ENCODE peak calls at places on chromosomes 11 and 22, in eight cellular contexts. One of them, this sample, is unnamed.

GRCh38 chr11:12213920-12214319 is 103.5 kb downstream of the MICAL2 start:
- DNase-seq in body of pancreas: no peak
- DNase-seq in esophagus muscularis mucosa: no peak
- DNase-seq in IMR-90: peak; percentile 86
- DNase-seq in prostate gland: no peak
- DNase-seq in NB4: no peak
- DNase-seq in suprapubic skin: no peak
- DNase-seq in tibial nerve: no peak
- DNase-seq in this sample: no peak

GRCh38 chr11:134944131-134944530 is 532.1 kb upstream of the B3GAT1 start:
- DNase-seq in NB4: no peak
- DNase-seq in prostate gland: no peak
- DNase-seq in body of pancreas: no peak
- DNase-seq in esophagus muscularis mucosa: peak; percentile 75
- DNase-seq in IMR-90: no peak
- DNase-seq in suprapubic skin: no peak
- DNase-seq in tibial nerve: no peak
- DNase-seq in this sample: no peak

GRCh38 chr11:116797816-116798215 is 6.1 kb upstream of the APOA5 start:
- DNase-seq in NB4: no peak
- DNase-seq in body of pancreas: no peak
- DNase-seq in IMR-90: no peak
- DNase-seq in suprapubic skin: no peak
- DNase-seq in tibial nerve: no peak
- DNase-seq in esophagus muscularis mucosa: no peak
- DNase-seq in prostate gland: no peak
- DNase-seq in this sample: no peak

GRCh38 chr11:35529971-35530495 is 4.6 kb upstream of the PAMR1 start:
- DNase-seq in esophagus muscularis mucosa: no peak
- DNase-seq in prostate gland: no peak
- DNase-seq in IMR-90: peak; percentile 98
- DNase-seq in NB4: no peak
- DNase-seq in body of pancreas: peak; percentile 53
- DNase-seq in suprapubic skin: no peak
- DNase-seq in tibial nerve: peak; percentile 46
- DNase-seq in this sample: peak; percentile 56

GRCh38 chr22:46547883-46548244 is 10.4 kb upstream of the CELSR1 start:
- DNase-seq in NB4: peak; percentile 47
- DNase-seq in esophagus muscularis mucosa: peak; percentile 94
- DNase-seq in prostate gland: no peak
- DNase-seq in IMR-90: peak; percentile 92
- DNase-seq in suprapubic skin: peak; percentile 84
- DNase-seq in body of pancreas: peak; percentile 39
- DNase-seq in tibial nerve: peak; percentile 30
- DNase-seq in this sample: peak; percentile 68

GRCh38 chr11:38278457-38279141 is 1680.6 kb upstream of the RAG2 start:
- DNase-seq in prostate gland: no peak
- DNase-seq in IMR-90: no peak
- DNase-seq in suprapubic skin: no peak
- DNase-seq in esophagus muscularis mucosa: no peak
- DNase-seq in tibial nerve: no peak
- DNase-seq in body of pancreas: no peak
- DNase-seq in NB4: no peak
- DNase-seq in this sample: no peak

GRCh38 chr11:113932788-113933187 is 28.2 kb downstream of the HTR3B start:
- DNase-seq in suprapubic skin: no peak
- DNase-seq in prostate gland: no peak
- DNase-seq in NB4: no peak
- DNase-seq in IMR-90: no peak
- DNase-seq in body of pancreas: no peak
- DNase-seq in esophagus muscularis mucosa: no peak
- DNase-seq in tibial nerve: no peak
- DNase-seq in this sample: no peak

GRCh38 chr22:40352763-40353162 is 6.5 kb downstream of the ADSL start:
- DNase-seq in NB4: no peak
- DNase-seq in suprapubic skin: no peak
- DNase-seq in prostate gland: no peak
- DNase-seq in esophagus muscularis mucosa: no peak
- DNase-seq in IMR-90: no peak
- DNase-seq in tibial nerve: no peak
- DNase-seq in body of pancreas: no peak
- DNase-seq in this sample: no peak

GRCh38 chr11:65793144-65793581 is 6.3 kb downstream of the OVOL1 start:
- DNase-seq in tibial nerve: no peak
- DNase-seq in IMR-90: no peak
- DNase-seq in prostate gland: peak; percentile 92
- DNase-seq in suprapubic skin: peak; percentile 83
- DNase-seq in esophagus muscularis mucosa: no peak
- DNase-seq in body of pancreas: peak; percentile 97
- DNase-seq in NB4: no peak
- DNase-seq in this sample: no peak

GRCh38 chr22:23031795-23032194 is 38.5 kb upstream of the GNAZ start:
- DNase-seq in suprapubic skin: no peak
- DNase-seq in NB4: no peak
- DNase-seq in tibial nerve: no peak
- DNase-seq in esophagus muscularis mucosa: no peak
- DNase-seq in body of pancreas: no peak
- DNase-seq in IMR-90: no peak
- DNase-seq in prostate gland: no peak
- DNase-seq in this sample: no peak

GRCh38 chr11:66858186-66858938 is 1.5 kb downstream of the LRFN4 start:
- DNase-seq in prostate gland: no peak
- DNase-seq in tibial nerve: no peak
- DNase-seq in body of pancreas: no peak
- DNase-seq in NB4: no peak
- DNase-seq in suprapubic skin: peak; percentile 71
- DNase-seq in esophagus muscularis mucosa: no peak
- DNase-seq in IMR-90: no peak
- DNase-seq in this sample: no peak

GRCh38 chr11:95577716-95578460 is 211.7 kb downstream of the FAM76B start:
- DNase-seq in tibial nerve: no peak
- DNase-seq in prostate gland: no peak
- DNase-seq in IMR-90: peak; percentile 83
- DNase-seq in NB4: peak; percentile 34
- DNase-seq in suprapubic skin: no peak
- DNase-seq in esophagus muscularis mucosa: no peak
- DNase-seq in body of pancreas: no peak
- DNase-seq in this sample: no peak

GRCh38 chr22:23562186-23562585 is 17.9 kb downstream of the IGLL1 start:
- DNase-seq in prostate gland: no peak
- DNase-seq in esophagus muscularis mucosa: no peak
- DNase-seq in suprapubic skin: no peak
- DNase-seq in body of pancreas: no peak
- DNase-seq in IMR-90: no peak
- DNase-seq in NB4: no peak
- DNase-seq in tibial nerve: no peak
- DNase-seq in this sample: no peak

DNA sequence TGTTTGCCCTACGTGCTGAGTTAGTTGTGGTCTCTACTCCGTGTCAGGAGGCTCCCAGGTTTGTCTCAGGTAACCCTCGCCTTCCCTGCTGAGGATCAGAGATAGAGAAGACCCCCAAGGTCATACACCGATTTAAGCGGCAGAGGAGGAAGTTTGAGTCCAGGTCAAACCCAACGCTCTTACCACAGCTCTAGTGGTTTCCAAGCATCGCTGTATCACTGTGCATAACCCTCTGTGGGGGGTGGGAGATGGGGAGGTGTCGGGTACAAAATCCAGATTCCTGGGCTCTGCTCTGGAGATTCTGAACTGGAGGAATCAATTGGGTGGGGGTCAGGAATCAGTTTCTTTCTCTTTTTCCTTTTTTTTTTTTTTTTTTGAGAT is 627 bp downstream of the DNAJC4 start:
- DNase-seq in tibial nerve: no peak
- DNase-seq in IMR-90: no peak
- DNase-seq in esophagus muscularis mucosa: no peak
- DNase-seq in prostate gland: no peak
- DNase-seq in suprapubic skin: no peak
- DNase-seq in NB4: peak; percentile 78
- DNase-seq in body of pancreas: no peak
- DNase-seq in this sample: no peak
- TF ChIP-seq POLR2A in tibial nerve: no peak
- TF ChIP-seq POLR2A in IMR-90: no peak
- TF ChIP-seq POLR2A in esophagus muscularis mucosa: no peak
- TF ChIP-seq POLR2A in prostate gland: no peak
- TF ChIP-seq POLR2A in suprapubic skin: no peak
- TF ChIP-seq POLR2A in NB4: peak; percentile 2
- TF ChIP-seq POLR2A in body of pancreas: no peak
- TF ChIP-seq POLR2A in this sample: peak; percentile 6

DNA sequence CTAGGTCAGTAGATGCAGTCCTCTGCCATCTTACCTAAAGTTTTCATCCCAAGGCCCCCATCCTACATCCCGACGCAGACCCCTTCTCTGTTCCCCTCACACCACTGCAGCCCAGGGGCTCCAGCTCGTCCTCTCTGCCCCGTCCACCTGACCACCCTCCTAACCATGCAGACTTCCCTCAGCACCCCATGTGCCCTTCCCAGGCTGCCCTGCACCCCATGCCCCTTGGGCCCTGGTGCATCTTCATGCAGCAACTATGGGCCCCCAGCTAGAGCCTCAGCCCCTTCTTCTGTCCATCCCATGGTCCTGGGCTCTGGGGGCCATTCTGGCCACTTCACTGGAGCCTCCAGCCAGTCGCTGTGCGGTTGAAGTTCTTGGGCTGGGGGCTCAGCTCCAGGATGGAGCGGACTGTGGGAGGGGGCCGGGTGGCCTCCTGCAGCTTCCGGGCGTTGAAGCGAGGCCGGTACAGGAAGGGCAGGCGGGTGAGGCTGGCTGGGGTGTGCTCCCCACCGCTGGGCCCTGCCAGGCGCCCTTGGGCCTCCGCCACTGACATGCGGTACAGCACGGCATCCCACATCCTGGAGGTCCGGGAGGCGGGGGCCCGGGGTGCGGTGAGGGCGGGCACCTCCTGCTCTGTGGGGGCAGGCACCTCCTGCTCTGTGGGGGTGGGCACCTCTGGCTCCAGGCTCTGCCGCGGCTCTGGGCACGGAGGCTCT is 2.7 kb downstream of the PRR33 start:
- DNase-seq in body of pancreas: no peak
- DNase-seq in esophagus muscularis mucosa: no peak
- DNase-seq in suprapubic skin: no peak
- DNase-seq in tibial nerve: peak; percentile 12
- DNase-seq in NB4: peak; percentile 96
- DNase-seq in prostate gland: no peak
- DNase-seq in IMR-90: no peak
- DNase-seq in this sample: no peak
- TF ChIP-seq POLR2A in body of pancreas: no peak
- TF ChIP-seq POLR2A in esophagus muscularis mucosa: no peak
- TF ChIP-seq POLR2A in suprapubic skin: no peak
- TF ChIP-seq POLR2A in tibial nerve: no peak
- TF ChIP-seq POLR2A in NB4: no peak
- TF ChIP-seq POLR2A in prostate gland: no peak
- TF ChIP-seq POLR2A in IMR-90: no peak
- TF ChIP-seq POLR2A in this sample: no peak

GRCh38 chr22:49703391-49703926 is 124.2 kb downstream of the BRD1 start:
- DNase-seq in NB4: no peak
- DNase-seq in esophagus muscularis mucosa: no peak
- DNase-seq in prostate gland: no peak
- DNase-seq in body of pancreas: no peak
- DNase-seq in suprapubic skin: no peak
- DNase-seq in IMR-90: no peak
- DNase-seq in tibial nerve: peak; percentile 4
- DNase-seq in this sample: no peak

GRCh38 chr22:49703990-49704344 is 123.7 kb downstream of the BRD1 start:
- DNase-seq in body of pancreas: no peak
- DNase-seq in NB4: no peak
- DNase-seq in prostate gland: no peak
- DNase-seq in suprapubic skin: no peak
- DNase-seq in IMR-90: no peak
- DNase-seq in tibial nerve: no peak
- DNase-seq in esophagus muscularis mucosa: no peak
- DNase-seq in this sample: no peak

GRCh38 chr22:49705631-49706352 is 121.9 kb downstream of the BRD1 start:
- DNase-seq in esophagus muscularis mucosa: no peak
- DNase-seq in tibial nerve: no peak
- DNase-seq in suprapubic skin: no peak
- DNase-seq in prostate gland: no peak
- DNase-seq in IMR-90: no peak
- DNase-seq in body of pancreas: no peak
- DNase-seq in NB4: no peak
- DNase-seq in this sample: no peak

GRCh38 chr22:49704345-49705215 is 123.1 kb downstream of the BRD1 start:
- DNase-seq in tibial nerve: peak; percentile 5
- DNase-seq in body of pancreas: no peak
- DNase-seq in IMR-90: no peak
- DNase-seq in NB4: no peak
- DNase-seq in prostate gland: no peak
- DNase-seq in suprapubic skin: no peak
- DNase-seq in esophagus muscularis mucosa: no peak
- DNase-seq in this sample: no peak

DNA sequence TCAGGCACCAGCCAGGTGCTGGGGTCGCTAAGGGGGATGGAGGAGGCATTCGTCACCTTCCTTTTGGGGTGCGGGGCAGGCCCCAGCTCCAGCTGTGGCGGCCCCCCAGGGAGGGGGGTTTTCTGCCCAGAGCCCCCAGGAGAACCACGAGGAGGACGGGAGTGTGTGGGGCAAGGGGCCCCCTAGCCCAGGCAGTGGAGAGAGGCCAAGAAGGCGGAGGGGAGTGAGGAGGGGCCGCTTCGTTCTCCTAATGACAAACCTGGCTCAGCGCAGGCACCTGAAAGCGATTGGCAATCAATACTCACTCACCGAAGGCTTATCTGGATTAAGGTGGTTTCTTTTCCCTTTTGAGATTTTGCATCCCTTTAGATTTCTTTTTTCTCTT is 122.5 kb downstream of the BRD1 start:
- DNase-seq in suprapubic skin: no peak
- DNase-seq in esophagus muscularis mucosa: no peak
- DNase-seq in prostate gland: no peak
- DNase-seq in IMR-90: no peak
- DNase-seq in tibial nerve: no peak
- DNase-seq in NB4: no peak
- DNase-seq in body of pancreas: no peak
- DNase-seq in this sample: no peak
- TF ChIP-seq POLR2A in suprapubic skin: no peak
- TF ChIP-seq POLR2A in esophagus muscularis mucosa: no peak
- TF ChIP-seq POLR2A in prostate gland: no peak
- TF ChIP-seq POLR2A in IMR-90: no peak
- TF ChIP-seq POLR2A in tibial nerve: no peak
- TF ChIP-seq POLR2A in NB4: no peak
- TF ChIP-seq POLR2A in body of pancreas: no peak
- TF ChIP-seq POLR2A in this sample: no peak

DNA sequence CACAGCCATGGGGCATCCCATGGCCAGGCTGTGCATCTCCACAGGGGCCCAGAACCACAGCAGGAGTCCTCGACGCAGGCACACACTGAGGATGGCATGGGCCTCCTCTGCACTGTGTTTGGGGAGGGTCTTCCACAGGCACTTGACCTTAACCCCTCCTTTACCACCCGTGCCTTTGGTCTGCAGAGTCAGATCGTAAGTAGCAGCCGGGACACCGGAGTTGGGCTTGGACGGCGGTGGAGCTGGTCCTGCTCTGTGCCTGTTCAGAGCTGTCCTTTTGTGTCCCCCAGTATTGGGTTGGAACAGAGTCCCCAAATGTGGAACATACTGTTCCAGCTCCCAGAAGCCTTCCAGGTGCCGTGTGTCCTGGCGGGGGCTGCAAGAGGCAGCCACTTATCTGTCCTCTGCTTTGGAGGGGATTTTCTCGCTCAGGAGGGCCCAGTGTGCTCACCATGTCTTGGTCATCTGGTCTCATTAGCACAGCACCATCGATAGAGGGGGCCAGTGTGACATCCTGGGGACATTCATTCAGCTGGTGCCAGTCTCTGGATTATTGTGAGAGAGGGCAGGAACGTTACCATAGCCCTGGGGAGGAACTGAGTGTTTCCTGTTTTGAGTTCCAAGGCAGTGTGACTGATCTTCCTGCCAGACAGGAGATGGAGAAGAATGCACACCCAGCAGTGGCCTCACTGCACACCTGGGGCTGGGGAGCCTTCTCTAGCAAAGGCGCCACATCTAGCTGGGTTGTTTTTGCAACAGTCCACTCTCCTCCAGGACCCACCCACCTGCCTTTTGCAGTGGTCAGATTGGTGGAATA is 12.4 kb downstream of the CRELD2 start:
- DNase-seq in IMR-90: peak; percentile 66
- DNase-seq in body of pancreas: peak; percentile 90
- DNase-seq in suprapubic skin: no peak
- DNase-seq in esophagus muscularis mucosa: no peak
- DNase-seq in NB4: peak; percentile 91
- DNase-seq in tibial nerve: peak; percentile 61
- DNase-seq in prostate gland: peak; percentile 93
- DNase-seq in this sample: no peak
- TF ChIP-seq POLR2A in IMR-90: no peak
- TF ChIP-seq POLR2A in body of pancreas: no peak
- TF ChIP-seq POLR2A in suprapubic skin: no peak
- TF ChIP-seq POLR2A in esophagus muscularis mucosa: no peak
- TF ChIP-seq POLR2A in NB4: no peak
- TF ChIP-seq POLR2A in tibial nerve: no peak
- TF ChIP-seq POLR2A in prostate gland: peak; percentile 63
- TF ChIP-seq POLR2A in this sample: no peak